ENCODE peak calls at places on chromosomes 3 and 15, in five cellular contexts. One of them, this sample, is unnamed.

GRCh38 chr3:78979083-78979482 is 788.7 kb downstream of the ROBO1 start:
- DNase-seq in cardiac muscle cell: no peak
- DNase-seq in astrocyte: no peak
- DNase-seq in stimulated activated CD4-positive, alpha-beta T cell treated with anti-CD3 and anti-CD28 coated beads, Interleukin-2, amount 100 ng/mL, for 48 hours: no peak
- DNase-seq in glutamatergic neuron: no peak
- DNase-seq in this sample: no peak

GRCh38 chr3:42780398-42780797 is 7.3 kb upstream of the CCDC13 start:
- DNase-seq in stimulated activated CD4-positive, alpha-beta T cell treated with anti-CD3 and anti-CD28 coated beads, Interleukin-2, amount 100 ng/mL, for 48 hours: no peak
- DNase-seq in cardiac muscle cell: no peak
- DNase-seq in glutamatergic neuron: no peak
- DNase-seq in astrocyte: no peak
- DNase-seq in this sample: no peak

GRCh38 chr3:161371441-161372320 is at the start of gene SPTSSB:
- DNase-seq in astrocyte: no peak
- DNase-seq in cardiac muscle cell: peak; percentile 56
- DNase-seq in glutamatergic neuron: peak; percentile 63
- DNase-seq in stimulated activated CD4-positive, alpha-beta T cell treated with anti-CD3 and anti-CD28 coated beads, Interleukin-2, amount 100 ng/mL, for 48 hours: peak; percentile 17
- DNase-seq in this sample: peak; percentile 72

GRCh38 chr3:86774082-86774691 is 216.8 kb downstream of the VGLL3 start:
- DNase-seq in cardiac muscle cell: peak; percentile 52
- DNase-seq in stimulated activated CD4-positive, alpha-beta T cell treated with anti-CD3 and anti-CD28 coated beads, Interleukin-2, amount 100 ng/mL, for 48 hours: no peak
- DNase-seq in astrocyte: peak; percentile 16
- DNase-seq in glutamatergic neuron: no peak
- DNase-seq in this sample: peak; percentile 28

GRCh38 chr3:20645340-20645739 is 459.3 kb upstream of the SGO1 start:
- DNase-seq in cardiac muscle cell: no peak
- DNase-seq in astrocyte: no peak
- DNase-seq in stimulated activated CD4-positive, alpha-beta T cell treated with anti-CD3 and anti-CD28 coated beads, Interleukin-2, amount 100 ng/mL, for 48 hours: no peak
- DNase-seq in glutamatergic neuron: no peak
- DNase-seq in this sample: no peak

GRCh38 chr15:79432345-79433311 is 492 bp downstream of the MINAR1 start:
- DNase-seq in stimulated activated CD4-positive, alpha-beta T cell treated with anti-CD3 and anti-CD28 coated beads, Interleukin-2, amount 100 ng/mL, for 48 hours: no peak
- DNase-seq in astrocyte: no peak
- DNase-seq in cardiac muscle cell: no peak
- DNase-seq in glutamatergic neuron: peak; percentile 65
- DNase-seq in this sample: no peak

GRCh38 chr3:72288955-72289707 is 504.2 kb upstream of the PROK2 start:
- DNase-seq in glutamatergic neuron: no peak
- DNase-seq in cardiac muscle cell: peak; percentile 52
- DNase-seq in stimulated activated CD4-positive, alpha-beta T cell treated with anti-CD3 and anti-CD28 coated beads, Interleukin-2, amount 100 ng/mL, for 48 hours: no peak
- DNase-seq in astrocyte: peak; percentile 82
- DNase-seq in this sample: peak; percentile 51

GRCh38 chr3:69660631-69661030 is 78.6 kb upstream of the MITF start:
- DNase-seq in astrocyte: no peak
- DNase-seq in cardiac muscle cell: no peak
- DNase-seq in stimulated activated CD4-positive, alpha-beta T cell treated with anti-CD3 and anti-CD28 coated beads, Interleukin-2, amount 100 ng/mL, for 48 hours: no peak
- DNase-seq in glutamatergic neuron: no peak
- DNase-seq in this sample: no peak

GRCh38 chr3:27483117-27484001 is 825 bp downstream of the SLC4A7 start:
- DNase-seq in astrocyte: peak; percentile 86
- DNase-seq in cardiac muscle cell: peak; percentile 58
- DNase-seq in glutamatergic neuron: peak; percentile 73
- DNase-seq in stimulated activated CD4-positive, alpha-beta T cell treated with anti-CD3 and anti-CD28 coated beads, Interleukin-2, amount 100 ng/mL, for 48 hours: peak; percentile 17
- DNase-seq in this sample: peak; percentile 67

GRCh38 chr15:70698412-70698811 is 64.9 kb downstream of the UACA start:
- DNase-seq in astrocyte: no peak
- DNase-seq in glutamatergic neuron: no peak
- DNase-seq in cardiac muscle cell: no peak
- DNase-seq in stimulated activated CD4-positive, alpha-beta T cell treated with anti-CD3 and anti-CD28 coated beads, Interleukin-2, amount 100 ng/mL, for 48 hours: no peak
- DNase-seq in this sample: no peak

GRCh38 chr15:71385026-71385425 is 269.8 kb downstream of the THSD4 start:
- DNase-seq in cardiac muscle cell: no peak
- DNase-seq in astrocyte: no peak
- DNase-seq in glutamatergic neuron: no peak
- DNase-seq in stimulated activated CD4-positive, alpha-beta T cell treated with anti-CD3 and anti-CD28 coated beads, Interleukin-2, amount 100 ng/mL, for 48 hours: no peak
- DNase-seq in this sample: no peak

GRCh38 chr3:186083746-186084145 is 25.1 kb downstream of the ETV5 start:
- DNase-seq in stimulated activated CD4-positive, alpha-beta T cell treated with anti-CD3 and anti-CD28 coated beads, Interleukin-2, amount 100 ng/mL, for 48 hours: no peak
- DNase-seq in astrocyte: no peak
- DNase-seq in cardiac muscle cell: peak; percentile 49
- DNase-seq in glutamatergic neuron: no peak
- DNase-seq in this sample: no peak

GRCh38 chr3:134353171-134353825 is 20.9 kb downstream of the AMOTL2 start:
- DNase-seq in glutamatergic neuron: no peak
- DNase-seq in astrocyte: no peak
- DNase-seq in cardiac muscle cell: no peak
- DNase-seq in stimulated activated CD4-positive, alpha-beta T cell treated with anti-CD3 and anti-CD28 coated beads, Interleukin-2, amount 100 ng/mL, for 48 hours: no peak
- DNase-seq in this sample: no peak

GRCh38 chr3:141998674-141999290 is 122.3 kb downstream of the ATP1B3 start:
- DNase-seq in astrocyte: no peak
- DNase-seq in glutamatergic neuron: no peak
- DNase-seq in cardiac muscle cell: peak; percentile 2
- DNase-seq in stimulated activated CD4-positive, alpha-beta T cell treated with anti-CD3 and anti-CD28 coated beads, Interleukin-2, amount 100 ng/mL, for 48 hours: no peak
- DNase-seq in this sample: no peak

GRCh38 chr3:59138966-59139365 is 89.1 kb upstream of the CFAP20DC start:
- DNase-seq in cardiac muscle cell: no peak
- DNase-seq in astrocyte: no peak
- DNase-seq in glutamatergic neuron: no peak
- DNase-seq in stimulated activated CD4-positive, alpha-beta T cell treated with anti-CD3 and anti-CD28 coated beads, Interleukin-2, amount 100 ng/mL, for 48 hours: no peak
- DNase-seq in this sample: no peak

GRCh38 chr15:64191971-64192830 is 29.4 kb upstream of the PPIB start:
- DNase-seq in cardiac muscle cell: no peak
- DNase-seq in astrocyte: no peak
- DNase-seq in stimulated activated CD4-positive, alpha-beta T cell treated with anti-CD3 and anti-CD28 coated beads, Interleukin-2, amount 100 ng/mL, for 48 hours: no peak
- DNase-seq in glutamatergic neuron: no peak
- DNase-seq in this sample: no peak

GRCh38 chr3:84946240-84946639 is 12.5 kb upstream of the CADM2 start:
- DNase-seq in astrocyte: peak; percentile 1
- DNase-seq in glutamatergic neuron: no peak
- DNase-seq in stimulated activated CD4-positive, alpha-beta T cell treated with anti-CD3 and anti-CD28 coated beads, Interleukin-2, amount 100 ng/mL, for 48 hours: no peak
- DNase-seq in cardiac muscle cell: peak; percentile 50
- DNase-seq in this sample: no peak

GRCh38 chr3:170999737-171000242 is 26.7 kb downstream of the SLC2A2 start:
- DNase-seq in cardiac muscle cell: no peak
- DNase-seq in glutamatergic neuron: no peak
- DNase-seq in stimulated activated CD4-positive, alpha-beta T cell treated with anti-CD3 and anti-CD28 coated beads, Interleukin-2, amount 100 ng/mL, for 48 hours: no peak
- DNase-seq in astrocyte: peak; percentile 91
- DNase-seq in this sample: no peak

GRCh38 chr15:81749667-81750360 is 296.0 kb downstream of the MEX3B start:
- DNase-seq in stimulated activated CD4-positive, alpha-beta T cell treated with anti-CD3 and anti-CD28 coated beads, Interleukin-2, amount 100 ng/mL, for 48 hours: no peak
- DNase-seq in cardiac muscle cell: peak; percentile 10
- DNase-seq in glutamatergic neuron: no peak
- DNase-seq in astrocyte: no peak
- DNase-seq in this sample: no peak

GRCh38 chr3:77411990-77412389 is 372.1 kb downstream of the ROBO2 start:
- DNase-seq in glutamatergic neuron: no peak
- DNase-seq in cardiac muscle cell: no peak
- DNase-seq in astrocyte: peak; percentile 8
- DNase-seq in stimulated activated CD4-positive, alpha-beta T cell treated with anti-CD3 and anti-CD28 coated beads, Interleukin-2, amount 100 ng/mL, for 48 hours: no peak
- DNase-seq in this sample: no peak

GRCh38 chr3:171563298-171563697 is 103.1 kb upstream of the TNIK start:
- DNase-seq in stimulated activated CD4-positive, alpha-beta T cell treated with anti-CD3 and anti-CD28 coated beads, Interleukin-2, amount 100 ng/mL, for 48 hours: no peak
- DNase-seq in glutamatergic neuron: no peak
- DNase-seq in cardiac muscle cell: no peak
- DNase-seq in astrocyte: no peak
- DNase-seq in this sample: no peak

GRCh38 chr15:64630403-64631107 is 144.8 kb downstream of the RBPMS2 start:
- DNase-seq in astrocyte: no peak
- DNase-seq in stimulated activated CD4-positive, alpha-beta T cell treated with anti-CD3 and anti-CD28 coated beads, Interleukin-2, amount 100 ng/mL, for 48 hours: no peak
- DNase-seq in cardiac muscle cell: no peak
- DNase-seq in glutamatergic neuron: no peak
- DNase-seq in this sample: no peak

GRCh38 chr15:31439328-31439727 is 112.7 kb downstream of the KLF13 start:
- DNase-seq in cardiac muscle cell: no peak
- DNase-seq in stimulated activated CD4-positive, alpha-beta T cell treated with anti-CD3 and anti-CD28 coated beads, Interleukin-2, amount 100 ng/mL, for 48 hours: peak; percentile 31
- DNase-seq in astrocyte: no peak
- DNase-seq in glutamatergic neuron: no peak
- DNase-seq in this sample: peak; percentile 76

GRCh38 chr3:82133070-82133606 is 371.7 kb upstream of the GBE1 start:
- DNase-seq in astrocyte: peak; percentile 26
- DNase-seq in stimulated activated CD4-positive, alpha-beta T cell treated with anti-CD3 and anti-CD28 coated beads, Interleukin-2, amount 100 ng/mL, for 48 hours: peak; percentile 23
- DNase-seq in glutamatergic neuron: peak; percentile 65
- DNase-seq in cardiac muscle cell: peak; percentile 80
- DNase-seq in this sample: peak; percentile 58

GRCh38 chr15:87369269-87369668 is 887.3 kb downstream of the NTRK3 start:
- DNase-seq in cardiac muscle cell: no peak
- DNase-seq in astrocyte: peak; percentile 99
- DNase-seq in glutamatergic neuron: no peak
- DNase-seq in stimulated activated CD4-positive, alpha-beta T cell treated with anti-CD3 and anti-CD28 coated beads, Interleukin-2, amount 100 ng/mL, for 48 hours: no peak
- DNase-seq in this sample: no peak

GRCh38 chr15:45594322-45594721 is 7.1 kb downstream of the BLOC1S6 start:
- DNase-seq in stimulated activated CD4-positive, alpha-beta T cell treated with anti-CD3 and anti-CD28 coated beads, Interleukin-2, amount 100 ng/mL, for 48 hours: no peak
- DNase-seq in astrocyte: peak; percentile 20
- DNase-seq in glutamatergic neuron: no peak
- DNase-seq in cardiac muscle cell: no peak
- DNase-seq in this sample: no peak

GRCh38 chr15:100348578-100348977 is 6.8 kb upstream of the ADAMTS17 start:
- DNase-seq in stimulated activated CD4-positive, alpha-beta T cell treated with anti-CD3 and anti-CD28 coated beads, Interleukin-2, amount 100 ng/mL, for 48 hours: no peak
- DNase-seq in cardiac muscle cell: no peak
- DNase-seq in glutamatergic neuron: no peak
- DNase-seq in astrocyte: no peak
- DNase-seq in this sample: no peak

GRCh38 chr3:157127831-157128767 is 31.8 kb downstream of the CCNL1 start:
- DNase-seq in stimulated activated CD4-positive, alpha-beta T cell treated with anti-CD3 and anti-CD28 coated beads, Interleukin-2, amount 100 ng/mL, for 48 hours: peak; percentile 60
- DNase-seq in cardiac muscle cell: peak; percentile 67
- DNase-seq in glutamatergic neuron: no peak
- DNase-seq in astrocyte: peak; percentile 86
- DNase-seq in this sample: peak; percentile 29

GRCh38 chr3:100880072-100880471 is 113.1 kb downstream of the ABI3BP start:
- DNase-seq in cardiac muscle cell: no peak
- DNase-seq in stimulated activated CD4-positive, alpha-beta T cell treated with anti-CD3 and anti-CD28 coated beads, Interleukin-2, amount 100 ng/mL, for 48 hours: no peak
- DNase-seq in astrocyte: no peak
- DNase-seq in glutamatergic neuron: no peak
- DNase-seq in this sample: no peak

GRCh38 chr3:14539384-14540208 is 546 bp downstream of the GRIP2 start:
- DNase-seq in astrocyte: no peak
- DNase-seq in cardiac muscle cell: no peak
- DNase-seq in glutamatergic neuron: peak; percentile 17
- DNase-seq in stimulated activated CD4-positive, alpha-beta T cell treated with anti-CD3 and anti-CD28 coated beads, Interleukin-2, amount 100 ng/mL, for 48 hours: no peak
- DNase-seq in this sample: no peak

GRCh38 chr3:50294492-50295403 is 2.5 kb upstream of the IFRD2 start:
- DNase-seq in glutamatergic neuron: no peak
- DNase-seq in astrocyte: no peak
- DNase-seq in stimulated activated CD4-positive, alpha-beta T cell treated with anti-CD3 and anti-CD28 coated beads, Interleukin-2, amount 100 ng/mL, for 48 hours: no peak
- DNase-seq in cardiac muscle cell: no peak
- DNase-seq in this sample: no peak

GRCh38 chr3:178082508-178082907 is 453.7 kb upstream of the KCNMB2 start:
- DNase-seq in glutamatergic neuron: no peak
- DNase-seq in astrocyte: no peak
- DNase-seq in stimulated activated CD4-positive, alpha-beta T cell treated with anti-CD3 and anti-CD28 coated beads, Interleukin-2, amount 100 ng/mL, for 48 hours: no peak
- DNase-seq in cardiac muscle cell: no peak
- DNase-seq in this sample: no peak

GRCh38 chr15:96064351-96064756 is 266.1 kb upstream of the NR2F2 start:
- DNase-seq in astrocyte: no peak
- DNase-seq in glutamatergic neuron: no peak
- DNase-seq in stimulated activated CD4-positive, alpha-beta T cell treated with anti-CD3 and anti-CD28 coated beads, Interleukin-2, amount 100 ng/mL, for 48 hours: no peak
- DNase-seq in cardiac muscle cell: no peak
- DNase-seq in this sample: no peak

GRCh38 chr15:32029862-32030781 is at the start of gene CHRNA7:
- DNase-seq in cardiac muscle cell: peak; percentile 92
- DNase-seq in glutamatergic neuron: peak; percentile 84
- DNase-seq in stimulated activated CD4-positive, alpha-beta T cell treated with anti-CD3 and anti-CD28 coated beads, Interleukin-2, amount 100 ng/mL, for 48 hours: peak; percentile 8
- DNase-seq in astrocyte: peak; percentile 4
- DNase-seq in this sample: peak; percentile 83

GRCh38 chr3:10933958-10934481 is 58.5 kb upstream of the SLC6A1 start:
- DNase-seq in astrocyte: peak; percentile 68
- DNase-seq in stimulated activated CD4-positive, alpha-beta T cell treated with anti-CD3 and anti-CD28 coated beads, Interleukin-2, amount 100 ng/mL, for 48 hours: no peak
- DNase-seq in glutamatergic neuron: no peak
- DNase-seq in cardiac muscle cell: no peak
- DNase-seq in this sample: no peak

GRCh38 chr3:61685755-61686154 is 124.4 kb downstream of the PTPRG start:
- DNase-seq in cardiac muscle cell: no peak
- DNase-seq in glutamatergic neuron: no peak
- DNase-seq in astrocyte: no peak
- DNase-seq in stimulated activated CD4-positive, alpha-beta T cell treated with anti-CD3 and anti-CD28 coated beads, Interleukin-2, amount 100 ng/mL, for 48 hours: no peak
- DNase-seq in this sample: no peak

This sample was measured in SK-N-DZ.